ENCODE peak calls at places on chromosome 21, in four cellular contexts. H, W, D and E are unnamed samples.
A peak's percentile ranks its signal among the peaks of the same experiment; 100 is the strongest.

GRCh38 chr21:45525910-45526306 is 16.3 kb downstream of the SLC19A1 start:
- DNase-seq in W (peak; percentile 59), H (no peak), D (no peak), E (no peak)

GRCh38 chr21:43634618-43635017 is 24.7 kb downstream of the HSF2BP start:
- DNase-seq in W (no peak), H (no peak), D (no peak), E (no peak)

GRCh38 chr21:39538453-39539042 is 74.2 kb upstream of the B3GALT5 start:
- DNase-seq in D (no peak), H (no peak), W (no peak), E (no peak)

GRCh38 chr21:25298512-25299491 is 308.5 kb downstream of the MRPL39 start:
- DNase-seq in D (no peak), W (no peak), H (no peak), E (no peak)

GRCh38 chr21:45670731-45671130 is 27.2 kb downstream of the PCBP3 start:
- DNase-seq in D (no peak), H (no peak), W (no peak), E (no peak)

GRCh38 chr21:37071561-37072238 is 1.2 kb downstream of the PIGP start:
- DNase-seq in H (no peak), W (peak; percentile 77), D (peak; percentile 66), E (no peak)

GRCh38 chr21:26028183-26028582 is 142.4 kb downstream of the APP start:
- DNase-seq in W (no peak), D (no peak), H (no peak), E (no peak)

GRCh38 chr21:32389337-32390015 is 3.3 kb downstream of the URB1 start:
- DNase-seq in W (no peak), H (no peak), D (no peak), E (no peak)

GRCh38 chr21:44972821-44973220 is 33.0 kb downstream of the SLX9 start:
- DNase-seq in D (peak; percentile 60), H (no peak), W (no peak), E (no peak)

GRCh38 chr21:30577766-30578165 is 12.4 kb downstream of the KRTAP22-2 start:
- DNase-seq in D (no peak), W (no peak), H (no peak), E (no peak)

GRCh38 chr21:38256599-38257302 is at the start of gene KCNJ15:
- DNase-seq in W (no peak), H (no peak), D (no peak), E (no peak)

GRCh38 chr21:45910155-45910547 is 71.4 kb upstream of the COL6A1 start:
- DNase-seq in H (no peak), W (no peak), D (no peak), E (no peak)

GRCh38 chr21:39381009-39381408 is 32.1 kb upstream of the HMGN1 start:
- DNase-seq in D (no peak), H (no peak), W (no peak), E (no peak)

GRCh38 chr21:20856926-20857325 is 141.3 kb upstream of the NCAM2 start:
- DNase-seq in W (no peak), H (no peak), D (peak; percentile 46), E (no peak)

GRCh38 chr21:43270800-43271261 is 102.0 kb downstream of the CRYAA start:
- DNase-seq in W (peak; percentile 54), D (no peak), H (no peak), E (no peak)

GRCh38 chr21:30479259-30479658 is 908 bp downstream of the KRTAP19-1 start:
- DNase-seq in H (no peak), D (no peak), W (no peak), E (no peak)

GRCh38 chr21:31732538-31732864 is 583 bp upstream of the SCAF4 start:
- DNase-seq in W (no peak), D (no peak), H (no peak), E (no peak)

GRCh38 chr21:38075833-38076567 is 159.7 kb upstream of the KCNJ6 start:
- DNase-seq in H (no peak), D (no peak), W (no peak), E (no peak)

GRCh38 chr21:33229776-33230517 is at the start of gene IFNAR2:
- DNase-seq in W (peak; percentile 90), H (peak; percentile 70), D (peak; percentile 33), E (peak; percentile 66)

GRCh38 chr21:37829043-37829442 is 87.2 kb downstream of the KCNJ6 start:
- DNase-seq in D (peak; percentile 66), W (no peak), H (no peak), E (no peak)

GRCh38 chr21:46390603-46391545 is 66.9 kb downstream of the PCNT start:
- DNase-seq in H (no peak), W (no peak), D (no peak), E (no peak)

GRCh38 chr21:42624095-42624830 is 29.2 kb upstream of the PDE9A start:
- DNase-seq in W (peak; percentile 33), D (no peak), H (no peak), E (no peak)

GRCh38 chr21:33229099-33229775 is 501 bp upstream of the IFNAR2 start:
- DNase-seq in D (no peak), H (no peak), W (no peak), E (no peak)

GRCh38 chr21:43345746-43346409 is 81.1 kb downstream of the SIK1 start:
- DNase-seq in H (no peak), W (peak; percentile 79), D (peak; percentile 59), E (no peak)

GRCh38 chr21:36910581-36911307 is 55.7 kb downstream of the HLCS start:
- DNase-seq in W (no peak), H (no peak), D (peak; percentile 86), E (no peak)

GRCh38 chr21:32184059-32184458 is 94.8 kb downstream of the MIS18A start:
- DNase-seq in H (no peak), W (no peak), D (no peak), E (no peak)

GRCh38 chr21:31397939-31398338 is 53.9 kb upstream of the TIAM1 start:
- DNase-seq in D (no peak), W (no peak), H (peak; percentile 12), E (peak; percentile 71)

GRCh38 chr21:15688809-15689208 is 41.0 kb upstream of the USP25 start:
- DNase-seq in D (no peak), H (no peak), W (no peak), E (no peak)

GRCh38 chr21:33025106-33025470 is 647 bp upstream of the OLIG2 start:
- DNase-seq in D (no peak), W (no peak), H (no peak), E (no peak)

GRCh38 chr21:25735221-25735894 is 586 bp downstream of the GABPA start:
- DNase-seq in W (peak; percentile 96), D (peak; percentile 90), H (peak; percentile 86), E (peak; percentile 95)

GRCh38 chr21:38990424-38990794 is 184.7 kb downstream of the ETS2 start:
- DNase-seq in H (no peak), D (peak; percentile 38), W (peak; percentile 74), E (no peak)

GRCh38 chr21:29189358-29189757 is 58.9 kb downstream of the MAP3K7CL start:
- DNase-seq in H (no peak), W (no peak), D (no peak), E (no peak)

GRCh38 chr21:31644648-31645047 is 14.8 kb upstream of the SOD1 start:
- DNase-seq in D (no peak), H (no peak), W (no peak), E (no peak)

GRCh38 chr21:36697473-36698159 is 1.3 kb upstream of the SIM2 start:
- DNase-seq in W (peak; percentile 57), H (no peak), D (no peak), E (no peak)